ENCODE peak calls at places on chromosomes 2 and 18, in seven cellular contexts. F is HepG2; E is T-helper 2 cell; D is breast epithelium; R is neuronal stem cell; A is naive thymus-derived CD4-positive, alpha-beta T cell; Q is T-helper 1 cell. X is an unnamed sample.

GRCh38 chr18:58838165-58838860 is 26.4 kb upstream of the ZNF532 start:
- DNase-seq in F (peak; percentile 26), Q (no peak), D (no peak), E (no peak), R (no peak), A (no peak), X (no peak)

GRCh38 chr2:155404433-155405002 is 706.0 kb downstream of the KCNJ3 start:
- DNase-seq in A (no peak), R (no peak), Q (no peak), E (no peak), D (no peak), F (no peak), X (no peak)

GRCh38 chr2:16204251-16204650 is 263.9 kb downstream of the MYCN start:
- DNase-seq in A (no peak), R (no peak), E (no peak), Q (no peak), D (no peak), F (no peak), X (no peak)

GRCh38 chr2:232668805-232669444 is 28.2 kb upstream of the GIGYF2 start:
- DNase-seq in F (peak; percentile 38), D (no peak), R (no peak), Q (no peak), E (no peak), A (no peak), X (no peak)

GRCh38 chr18:63307555-63308200 is 11.9 kb downstream of the BCL2 start:
- DNase-seq in Q (no peak), E (no peak), R (no peak), D (no peak), A (no peak), F (no peak), X (no peak)

GRCh38 chr2:54728669-54729120 is 5.2 kb downstream of the EML6 start:
- DNase-seq in D (no peak), E (no peak), A (no peak), R (no peak), Q (no peak), F (peak; percentile 80), X (no peak)

GRCh38 chr18:22084547-22084946 is 84.8 kb upstream of the GATA6 start:
- DNase-seq in D (no peak), R (no peak), A (no peak), Q (no peak), F (peak; percentile 78), E (no peak), X (no peak)

GRCh38 chr18:3524706-3525105 is 74.7 kb downstream of the TGIF1 start:
- DNase-seq in Q (no peak), R (no peak), A (no peak), D (no peak), F (no peak), E (no peak), X (no peak)

GRCh38 chr2:200585730-200586643 is at the start of gene AOX1:
- DNase-seq in Q (no peak), R (peak; percentile 52), D (no peak), E (peak; percentile 7), F (peak; percentile 70), A (peak; percentile 13), X (peak; percentile 68)

GRCh38 chr2:128543646-128544045 is 225.0 kb upstream of the HS6ST1 start:
- DNase-seq in Q (no peak), R (no peak), D (no peak), A (no peak), F (no peak), E (no peak), X (no peak)

GRCh38 chr18:22640281-22640842 is 222.6 kb upstream of the CTAGE1 start:
- DNase-seq in D (no peak), Q (no peak), A (no peak), E (no peak), F (no peak), R (no peak), X (no peak)

GRCh38 chr18:34224423-34225217 is at the start of gene NOL4:
- DNase-seq in F (peak; percentile 51), D (peak; percentile 58), Q (no peak), E (no peak), A (no peak), R (peak; percentile 98), X (no peak)

GRCh38 chr2:207341816-207342215 is 176.1 kb upstream of the KLF7 start:
- DNase-seq in D (no peak), R (no peak), E (no peak), Q (no peak), F (no peak), A (no peak), X (no peak)

GRCh38 chr18:9867454-9867732 is 18.4 kb upstream of the TXNDC2 start:
- DNase-seq in E (no peak), D (no peak), R (no peak), A (no peak), F (no peak), Q (no peak), X (no peak)

GRCh38 chr2:176270100-176270750 is 983 bp downstream of the MTX2 start:
- DNase-seq in F (no peak), Q (no peak), R (no peak), A (no peak), D (no peak), E (no peak), X (no peak)

GRCh38 chr18:45998244-45998643 is 31.1 kb upstream of the EPG5 start:
- DNase-seq in D (no peak), R (no peak), E (no peak), A (peak; percentile 26), Q (no peak), F (no peak), X (no peak)

GRCh38 chr18:49764032-49764431 is 49.3 kb downstream of the ACAA2 start:
- DNase-seq in Q (no peak), F (no peak), R (no peak), E (no peak), D (no peak), A (no peak), X (no peak)

GRCh38 chr18:45688834-45689233 is 35.1 kb upstream of the SLC14A1 start:
- DNase-seq in E (no peak), Q (peak; percentile 17), D (no peak), R (no peak), F (no peak), A (peak; percentile 56), X (peak; percentile 81)

GRCh38 chr2:181231151-181231550 is 226.0 kb upstream of the ITGA4 start:
- DNase-seq in A (no peak), D (no peak), E (no peak), F (no peak), Q (no peak), R (no peak), X (no peak)

GRCh38 chr2:96347395-96347794 is 11.8 kb downstream of the NCAPH start:
- DNase-seq in E (no peak), F (no peak), Q (no peak), A (no peak), R (no peak), D (no peak), X (no peak)

GRCh38 chr2:4091013-4091412 is 387.6 kb downstream of the DCDC2C start:
- DNase-seq in Q (no peak), A (no peak), R (no peak), F (no peak), E (no peak), D (no peak), X (no peak)

GRCh38 chr18:40810371-40810770 is 1144.7 kb upstream of the PIK3C3 start:
- DNase-seq in A (no peak), E (no peak), Q (no peak), D (no peak), R (no peak), F (no peak), X (no peak)

GRCh38 chr2:152307863-152308262 is 27.1 kb upstream of the FMNL2 start:
- DNase-seq in F (no peak), D (no peak), E (no peak), R (no peak), Q (no peak), A (no peak), X (no peak)

GRCh38 chr2:130883520-130883919 is 46.8 kb downstream of the ARHGEF4 start:
- DNase-seq in E (no peak), D (no peak), R (no peak), F (no peak), A (no peak), Q (no peak), X (peak; percentile 45)

GRCh38 chr2:25856377-25856776 is 21.9 kb downstream of the ASXL2 start:
- DNase-seq in E (no peak), R (no peak), D (no peak), A (no peak), Q (no peak), F (no peak), X (no peak)

GRCh38 chr18:74596959-74597661 is 560 bp upstream of the ZNF407 start:
- DNase-seq in F (peak; percentile 5), E (peak; percentile 47), R (no peak), D (peak; percentile 65), Q (peak; percentile 62), A (no peak), X (peak; percentile 91)

GRCh38 chr2:240024766-240025165 is 376 bp downstream of the NDUFA10 start:
- DNase-seq in F (peak; percentile 45), A (no peak), R (peak; percentile 3), E (no peak), Q (peak; percentile 16), D (no peak), X (no peak)

GRCh38 chr2:169849710-169850109 is 22.5 kb downstream of the UBR3 start:
- DNase-seq in A (no peak), Q (no peak), R (no peak), E (no peak), F (no peak), D (no peak), X (no peak)

X was measured in activated effector memory CD4-positive, alpha-beta T cell treated with anti-CD3 and anti-CD28 coated beads, Interleukin-2, amount 50 U/mL, for 16 hours.